ENCODE peak calls at places on chromosomes 2 and 18, in nine cellular contexts. S is activated naive CD8-positive, alpha-beta T cell treated with anti-CD3 and anti-CD28 coated beads, Interleukin-2, amount 50 U/mL, for 24 hours; L is heart left ventricle; E is left ventricle myocardium superior; C is MV-4-11; Q is stimulated activated CD8-positive, alpha-beta memory T cell treated with anti-CD3 and anti-CD28 coated beads, Interleukin-12 subunit alpha, Interleukin-12 subunit beta, amount 100 ng/mL, for 4 hours; K is non-pigmented ciliary epithelial cell; W is fibroblast of mammary gland; R is KBM-7. V is an unnamed sample.

GRCh38 chr2:240572141-240573031 is 4.1 kb downstream of the RNPEPL1 start:
- DNase-seq in W (no peak), R (no peak), L (peak; percentile 24), K (no peak), Q (no peak), E (peak; percentile 31), S (no peak), C (no peak), V (no peak)

GRCh38 chr2:47654790-47655562 is 128.0 kb upstream of the MSH6 start:
- DNase-seq in C (no peak), W (no peak), L (no peak), R (no peak), S (no peak), Q (no peak), K (no peak), E (no peak), V (no peak)

GRCh38 chr2:11652555-11652954 is 17.4 kb downstream of the NTSR2 start:
- DNase-seq in L (no peak), W (no peak), E (no peak), K (no peak), R (no peak), C (no peak), S (no peak), Q (no peak), V (no peak)

GRCh38 chr2:227818569-227819397 is 5.1 kb downstream of the CCL20 start:
- DNase-seq in E (peak; percentile 54), L (peak; percentile 69), Q (no peak), K (no peak), C (peak; percentile 100), S (no peak), W (no peak), R (no peak), V (no peak)

GRCh38 chr2:208356846-208357574 is 49.6 kb upstream of the PTH2R start:
- DNase-seq in S (no peak), K (no peak), R (no peak), C (no peak), Q (no peak), W (peak; percentile 31), E (no peak), L (no peak), V (no peak)

GRCh38 chr18:79784071-79784913 is 13.4 kb upstream of the KCNG2 start:
- DNase-seq in Q (no peak), W (peak; percentile 6), R (no peak), K (no peak), C (no peak), S (no peak), L (no peak), E (no peak), V (no peak)

GRCh38 chr18:63073481-63073880 is 246.1 kb downstream of the BCL2 start:
- DNase-seq in E (no peak), L (no peak), R (peak; percentile 60), C (peak; percentile 22), K (no peak), W (no peak), Q (no peak), S (no peak), V (no peak)

GRCh38 chr2:69034845-69035244 is 21.9 kb downstream of the ANTXR1 start:
- DNase-seq in K (no peak), L (no peak), S (no peak), E (no peak), C (no peak), W (no peak), R (no peak), Q (no peak), V (no peak)

GRCh38 chr18:7950380-7951143 is 383.4 kb downstream of the PTPRM start:
- DNase-seq in E (no peak), W (peak; percentile 83), R (no peak), K (peak; percentile 45), S (no peak), C (no peak), L (no peak), Q (no peak), V (peak; percentile 57)

GRCh38 chr2:174929786-174930185 is 75.4 kb downstream of the CHN1 start:
- DNase-seq in L (no peak), Q (no peak), W (no peak), S (no peak), E (no peak), R (no peak), C (no peak), K (no peak), V (no peak)

GRCh38 chr2:222424281-222424728 is at the start of gene SGPP2:
- DNase-seq in Q (no peak), R (no peak), W (no peak), L (no peak), C (no peak), E (peak; percentile 44), S (peak; percentile 8), K (no peak), V (no peak)

GRCh38 chr18:76450912-76451421 is 44.1 kb downstream of the ZNF516 start:
- DNase-seq in S (peak; percentile 55), E (peak; percentile 74), Q (no peak), W (peak; percentile 78), R (peak; percentile 54), L (peak; percentile 61), K (no peak), C (peak; percentile 61), V (no peak)

V was measured in keratinocyte.